ENCODE peak calls at places on chromosomes 11 and 22, in four cellular contexts. U is H1, P is breast epithelium, D is upper lobe of right lung. O is an unnamed sample.

GRCh38 chr11:72238492-72239295 is 5.3 kb downstream of the PHOX2A start:
- DNase-seq in U (no peak), P (no peak), D (peak; percentile 62), O (no peak)

GRCh38 chr22:37566903-37567798 is 6.9 kb downstream of the CDC42EP1 start:
- DNase-seq in U (peak; percentile 98), P (peak; percentile 90), D (peak; percentile 95), O (peak; percentile 86)

GRCh38 chr11:33132510-33132909 is 28.8 kb downstream of the CSTF3 start:
- DNase-seq in U (no peak), P (no peak), D (no peak), O (no peak)

GRCh38 chr11:93525601-93526000 is 17.6 kb downstream of the SMCO4 start:
- DNase-seq in U (no peak), P (no peak), D (no peak), O (no peak)

GRCh38 chr11:71428861-71429435 is 19.2 kb downstream of the DHCR7 start:
- DNase-seq in U (no peak), P (no peak), D (peak; percentile 65), O (no peak)

GRCh38 chr22:50597097-50597496 is 3.5 kb upstream of the MAPK8IP2 start:
- DNase-seq in U (no peak), P (no peak), D (peak; percentile 15), O (no peak)

GRCh38 chr22:20290045-20290392 is 21.9 kb upstream of the RTN4R start:
- DNase-seq in U (no peak), P (no peak), D (no peak), O (no peak)

GRCh38 chr11:1055109-1055703 is 18.7 kb upstream of the MUC6 start:
- DNase-seq in U (no peak), P (no peak), D (peak; percentile 46), O (peak; percentile 54)

GRCh38 chr11:71931245-71931602 is 2.4 kb downstream of the RNF121 start:
- DNase-seq in U (no peak), P (no peak), D (no peak), O (no peak)

GRCh38 chr11:122421684-122422083 is 233.8 kb upstream of the UBASH3B start:
- DNase-seq in U (no peak), P (no peak), D (no peak), O (no peak)

GRCh38 chr11:65786786-65787636 is at the start of gene OVOL1:
- DNase-seq in U (peak; percentile 76), P (peak; percentile 85), D (peak; percentile 91), O (no peak)

GRCh38 chr11:115665958-115666357 is 161.7 kb upstream of the CADM1 start:
- DNase-seq in U (no peak), P (no peak), D (no peak), O (no peak)

GRCh38 chr11:62508336-62509058 is 38.1 kb downstream of the AHNAK start:
- DNase-seq in U (peak; percentile 77), P (peak; percentile 85), D (peak; percentile 86), O (no peak)

GRCh38 chr11:111538407-111539114 is 2.0 kb upstream of the LAYN start:
- DNase-seq in U (no peak), P (no peak), D (no peak), O (no peak)

GRCh38 chr11:85898456-85898855 is 43.3 kb downstream of the CCDC83 start:
- DNase-seq in U (no peak), P (no peak), D (no peak), O (no peak)

GRCh38 chr22:33841281-33842005 is 78.8 kb downstream of the LARGE1 start:
- DNase-seq in U (no peak), P (no peak), D (no peak), O (no peak)

GRCh38 chr11:109241988-109242387 is 180.0 kb upstream of the C11orf87 start:
- DNase-seq in U (no peak), P (no peak), D (no peak), O (no peak)

GRCh38 chr11:85941380-85941973 is 86.3 kb downstream of the CCDC83 start:
- DNase-seq in U (peak; percentile 58), P (no peak), D (no peak), O (no peak)

GRCh38 chr11:12914401-12914912 is 94.7 kb upstream of the RASSF10 start:
- DNase-seq in U (peak; percentile 89), P (no peak), D (peak; percentile 67), O (no peak)

GRCh38 chr11:119121008-119121810 is at the start of gene HINFP:
- DNase-seq in U (peak; percentile 98), P (peak; percentile 100), D (peak; percentile 100), O (peak; percentile 99)

GRCh38 chr22:43639228-43639948 is 172.7 kb downstream of the EFCAB6 start:
- DNase-seq in U (no peak), P (no peak), D (no peak), O (no peak)

GRCh38 chr11:16883179-16883578 is 131.0 kb downstream of the PLEKHA7 start:
- DNase-seq in U (no peak), P (no peak), D (no peak), O (no peak)

GRCh38 chr11:38791346-38791961 is 2193.4 kb upstream of the RAG2 start:
- DNase-seq in U (no peak), P (no peak), D (no peak), O (no peak)

GRCh38 chr11:34970480-34970879 is 54.1 kb downstream of the PDHX start:
- DNase-seq in U (no peak), P (no peak), D (no peak), O (no peak)

GRCh38 chr11:63875506-63875905 is 36.6 kb downstream of the MARK2 start:
- DNase-seq in U (no peak), P (no peak), D (no peak), O (no peak)
- H3K4me1 ChIP-seq in U (peaks cover 8% of the 10 kb centered on the region), P (peaks cover 3% of the 10 kb centered on the region), D (peaks cover 55% of the 10 kb centered on the region), O (peaks cover 10% of the 10 kb centered on the region)

DNA sequence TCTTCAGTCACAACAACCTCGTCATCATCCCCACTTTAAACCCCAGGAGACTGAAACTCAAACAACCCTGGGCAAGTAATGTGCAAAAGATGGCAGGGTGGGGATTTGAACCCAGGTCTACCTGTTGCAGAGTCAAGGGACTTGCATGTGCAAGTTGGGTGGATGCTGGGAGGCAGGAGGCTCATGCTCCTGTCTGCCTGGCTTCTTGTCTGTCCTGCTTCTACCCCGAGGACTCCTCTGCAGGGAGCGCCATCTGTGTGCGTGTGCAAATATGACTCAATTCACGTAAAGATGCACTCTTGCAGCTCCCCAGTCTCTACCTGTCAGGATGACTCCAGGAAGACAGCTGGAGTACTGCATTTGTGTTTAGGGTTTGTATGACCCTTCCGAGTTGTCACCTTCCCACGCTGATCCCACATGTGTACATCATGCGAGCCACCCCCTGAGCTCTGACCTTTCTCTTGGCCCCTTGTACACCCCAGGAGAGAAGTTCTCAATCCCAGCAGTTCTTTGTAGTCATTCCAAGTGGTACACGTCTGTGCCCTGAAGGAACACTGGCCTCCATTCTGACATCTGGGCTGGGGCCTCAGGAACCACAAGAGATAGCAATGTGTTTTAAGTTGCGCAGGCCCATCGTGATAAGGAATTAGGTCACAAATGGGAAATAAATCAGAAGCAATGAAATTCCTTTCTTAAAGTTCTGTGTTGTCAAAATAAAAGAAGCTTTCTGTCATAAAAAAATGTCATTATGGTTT is 95.7 kb downstream of the CWC15 start:
- DNase-seq in U (no peak), P (no peak), D (no peak), O (no peak)
- H3K27ac ChIP-seq in U (no peak overlapping the region), P (peak overlapping the region; percentile 67), D (no peak overlapping the region), O (peak overlapping the region; percentile 53)

GRCh38 chr11:76321340-76321739 is 59.6 kb downstream of the THAP12 start:
- DNase-seq in U (no peak), P (no peak), D (no peak), O (no peak)

GRCh38 chr11:76321820-76322524 is 59.0 kb downstream of the THAP12 start:
- DNase-seq in U (no peak), P (no peak), D (no peak), O (no peak)

GRCh38 chr11:76325149-76325548 is 55.8 kb downstream of the THAP12 start:
- DNase-seq in U (no peak), P (no peak), D (no peak), O (no peak)

GRCh38 chr11:76322593-76323341 is 58.2 kb downstream of the THAP12 start:
- DNase-seq in U (no peak), P (no peak), D (peak; percentile 15), O (no peak)

GRCh38 chr11:76323804-76324203 is 57.1 kb downstream of the THAP12 start:
- DNase-seq in U (no peak), P (no peak), D (peak; percentile 15), O (no peak)
- H3K27me3 ChIP-seq in U (peaks cover 29% of the 10 kb centered on the region), P (peaks cover 25% of the 10 kb centered on the region), D (peaks cover 5% of the 10 kb centered on the region), O (no peaks in the 10 kb centered on the region)

GRCh38 chr22:40410731-40411505 is 40.5 kb downstream of the SGSM3 start:
- DNase-seq in U (no peak), P (no peak), D (peak; percentile 53), O (no peak)

GRCh38 chr22:40412441-40412840 is 42.0 kb downstream of the SGSM3 start:
- DNase-seq in U (no peak), P (no peak), D (no peak), O (no peak)

GRCh38 chr22:40409613-40410113 is 39.3 kb downstream of the SGSM3 start:
- DNase-seq in U (no peak), P (no peak), D (no peak), O (no peak)

GRCh38 chr22:40410272-40410671 is 39.9 kb downstream of the SGSM3 start:
- DNase-seq in U (no peak), P (peak; percentile 49), D (peak; percentile 42), O (no peak)

DNA sequence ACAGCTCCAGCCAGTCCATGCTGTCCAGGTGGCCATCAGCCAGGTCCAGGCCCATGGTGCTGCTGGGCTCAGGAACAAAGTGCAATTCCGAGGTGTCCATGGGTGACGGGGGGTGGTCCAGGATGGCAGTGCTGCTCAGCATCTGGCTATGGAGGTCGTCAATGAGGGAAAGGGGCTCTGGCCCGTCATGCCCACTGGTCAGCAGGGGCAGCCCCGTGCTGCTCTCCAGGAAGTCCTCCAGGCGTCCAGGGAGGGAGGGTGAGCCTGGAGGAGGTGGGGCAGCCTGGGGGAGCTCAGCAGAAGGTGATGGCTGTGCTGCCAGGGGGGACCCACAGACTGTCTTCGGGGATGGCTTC is 41.1 kb downstream of the SGSM3 start:
- DNase-seq in U (no peak), P (peak; percentile 50), D (peak; percentile 58), O (no peak)
- H3K4me1 ChIP-seq in U (no peaks in the 10 kb centered on the region), P (no peaks in the 10 kb centered on the region), D (peaks cover 12% of the 10 kb centered on the region), O (no peaks in the 10 kb centered on the region)

GRCh38 chr11:75142714-75143419 is 8.0 kb upstream of the SLCO2B1 start:
- DNase-seq in U (no peak), P (no peak), D (peak; percentile 83), O (peak; percentile 85)
- H3K27ac ChIP-seq in U (no peak overlapping the region), P (peak overlapping the region; percentile 48), D (peak overlapping the region; percentile 48), O (peak overlapping the region; percentile 40)

GRCh38 chr11:120952503-120953229 is 71.2 kb upstream of the TBCEL start:
- DNase-seq in U (peak; percentile 97), P (peak; percentile 79), D (peak; percentile 82), O (no peak)
- H3K27me3 ChIP-seq in U (no peaks in the 10 kb centered on the region), P (no peaks in the 10 kb centered on the region), D (peaks cover 1% of the 10 kb centered on the region), O (peaks cover 7% of the 10 kb centered on the region)

GRCh38 chr11:11545285-11546275 is 76.2 kb downstream of the GALNT18 start:
- DNase-seq in U (no peak), P (no peak), D (no peak), O (no peak)
- H3K4me1 ChIP-seq in U (peaks cover 4% of the 10 kb centered on the region), P (no peaks in the 10 kb centered on the region), D (peaks cover 17% of the 10 kb centered on the region), O (no peaks in the 10 kb centered on the region)

GRCh38 chr22:30855677-30856518 is 112.7 kb downstream of the MORC2 start:
- DNase-seq in U (no peak), P (no peak), D (peak; percentile 28), O (no peak)
- H3K27ac ChIP-seq in U (no peak overlapping the region), P (no peak overlapping the region), D (no peak overlapping the region), O (no peak overlapping the region)

GRCh38 chr11:13962198-13962561 is 343 bp upstream of the SPON1 start:
- DNase-seq in U (no peak), P (no peak), D (no peak), O (no peak)
- H3K27me3 ChIP-seq in U (peaks cover 58% of the 10 kb centered on the region), P (peaks cover 42% of the 10 kb centered on the region), D (peaks cover 56% of the 10 kb centered on the region), O (peaks cover 96% of the 10 kb centered on the region)